ENCODE peak calls at places on chromosomes 4 and X, in seven cellular contexts. One of them, this sample, is unnamed.

GRCh38 chrX:30530591-30530990 is 47.0 kb downstream of the TASL start:
- DNase-seq in fibroblast of lung: peak
- DNase-seq in mammary epithelial cell: peak
- DNase-seq in astrocyte: no peak
- DNase-seq in PC-9: no peak
- DNase-seq in neural progenitor cell: no peak
- DNase-seq in SK-N-SH: no peak
- DNase-seq in this sample: no peak

GRCh38 chr4:185716008-185716976 is 95.7 kb downstream of the SORBS2 start:
- DNase-seq in fibroblast of lung: no peak
- DNase-seq in mammary epithelial cell: no peak
- DNase-seq in astrocyte: no peak
- DNase-seq in PC-9: no peak
- DNase-seq in neural progenitor cell: no peak
- DNase-seq in SK-N-SH: peak
- DNase-seq in this sample: no peak

GRCh38 chrX:20228245-20228644 is 38.5 kb downstream of the RPS6KA3 start:
- DNase-seq in fibroblast of lung: no peak
- DNase-seq in mammary epithelial cell: no peak
- DNase-seq in astrocyte: no peak
- DNase-seq in PC-9: no peak
- DNase-seq in neural progenitor cell: no peak
- DNase-seq in SK-N-SH: no peak
- DNase-seq in this sample: no peak

GRCh38 chrX:110310896-110311295 is 7.0 kb downstream of the AMMECR1 start:
- DNase-seq in fibroblast of lung: peak
- DNase-seq in mammary epithelial cell: no peak
- DNase-seq in astrocyte: no peak
- DNase-seq in PC-9: no peak
- DNase-seq in neural progenitor cell: no peak
- DNase-seq in SK-N-SH: no peak
- DNase-seq in this sample: no peak

GRCh38 chr4:101346562-101347266 is 612 bp downstream of the PPP3CA start:
- DNase-seq in fibroblast of lung: peak
- DNase-seq in mammary epithelial cell: peak
- DNase-seq in astrocyte: peak
- DNase-seq in PC-9: peak
- DNase-seq in neural progenitor cell: peak
- DNase-seq in SK-N-SH: no peak
- DNase-seq in this sample: peak

GRCh38 chr4:147515220-147515936 is 34.5 kb downstream of the EDNRA start:
- DNase-seq in fibroblast of lung: no peak
- DNase-seq in mammary epithelial cell: no peak
- DNase-seq in astrocyte: no peak
- DNase-seq in PC-9: no peak
- DNase-seq in neural progenitor cell: no peak
- DNase-seq in SK-N-SH: no peak
- DNase-seq in this sample: no peak

GRCh38 chr4:56271121-56271520 is 116.2 kb downstream of the AASDH start:
- DNase-seq in fibroblast of lung: no peak
- DNase-seq in mammary epithelial cell: peak
- DNase-seq in astrocyte: no peak
- DNase-seq in PC-9: no peak
- DNase-seq in neural progenitor cell: no peak
- DNase-seq in SK-N-SH: no peak
- DNase-seq in this sample: no peak

GRCh38 chr4:56130609-56131150 is 181.9 kb downstream of the CEP135 start:
- DNase-seq in fibroblast of lung: no peak
- DNase-seq in mammary epithelial cell: no peak
- DNase-seq in astrocyte: peak
- DNase-seq in PC-9: no peak
- DNase-seq in neural progenitor cell: no peak
- DNase-seq in SK-N-SH: no peak
- DNase-seq in this sample: no peak

GRCh38 chr4:161554372-161554990 is 609.3 kb downstream of the FSTL5 start:
- DNase-seq in fibroblast of lung: peak
- DNase-seq in mammary epithelial cell: peak
- DNase-seq in astrocyte: peak
- DNase-seq in PC-9: no peak
- DNase-seq in neural progenitor cell: no peak
- DNase-seq in SK-N-SH: no peak
- DNase-seq in this sample: no peak

GRCh38 chr4:113113151-113113550 is 63.7 kb downstream of the ANK2 start:
- DNase-seq in fibroblast of lung: no peak
- DNase-seq in mammary epithelial cell: no peak
- DNase-seq in astrocyte: no peak
- DNase-seq in PC-9: no peak
- DNase-seq in neural progenitor cell: no peak
- DNase-seq in SK-N-SH: no peak
- DNase-seq in this sample: no peak

GRCh38 chr4:171170671-171171070 is 642.5 kb upstream of the GALNTL6 start:
- DNase-seq in fibroblast of lung: no peak
- DNase-seq in mammary epithelial cell: no peak
- DNase-seq in astrocyte: no peak
- DNase-seq in PC-9: no peak
- DNase-seq in neural progenitor cell: peak
- DNase-seq in SK-N-SH: no peak
- DNase-seq in this sample: no peak

GRCh38 chrX:68999931-69000330 is 165.3 kb downstream of the PJA1 start:
- DNase-seq in fibroblast of lung: no peak
- DNase-seq in mammary epithelial cell: peak
- DNase-seq in astrocyte: no peak
- DNase-seq in PC-9: no peak
- DNase-seq in neural progenitor cell: no peak
- DNase-seq in SK-N-SH: no peak
- DNase-seq in this sample: no peak

GRCh38 chr4:1748465-1748995 is 27.2 kb downstream of the TACC3 start:
- DNase-seq in fibroblast of lung: peak
- DNase-seq in mammary epithelial cell: peak
- DNase-seq in astrocyte: no peak
- DNase-seq in PC-9: peak
- DNase-seq in neural progenitor cell: peak
- DNase-seq in SK-N-SH: peak
- DNase-seq in this sample: peak

GRCh38 chr4:139005774-139006173 is 9.8 kb upstream of the NOCT start:
- DNase-seq in fibroblast of lung: no peak
- DNase-seq in mammary epithelial cell: no peak
- DNase-seq in astrocyte: no peak
- DNase-seq in PC-9: no peak
- DNase-seq in neural progenitor cell: no peak
- DNase-seq in SK-N-SH: no peak
- DNase-seq in this sample: no peak

GRCh38 chr4:20251796-20252655 is at the start of gene SLIT2:
- DNase-seq in fibroblast of lung: peak
- DNase-seq in mammary epithelial cell: peak
- DNase-seq in astrocyte: peak
- DNase-seq in PC-9: peak
- DNase-seq in neural progenitor cell: peak
- DNase-seq in SK-N-SH: peak
- DNase-seq in this sample: peak

GRCh38 chr4:82787342-82787741 is 11.3 kb downstream of the SCD5 start:
- DNase-seq in fibroblast of lung: no peak
- DNase-seq in mammary epithelial cell: peak
- DNase-seq in astrocyte: peak
- DNase-seq in PC-9: peak
- DNase-seq in neural progenitor cell: no peak
- DNase-seq in SK-N-SH: no peak
- DNase-seq in this sample: no peak

GRCh38 chrX:113726898-113727297 is 857.0 kb upstream of the HTR2C start:
- DNase-seq in fibroblast of lung: no peak
- DNase-seq in mammary epithelial cell: no peak
- DNase-seq in astrocyte: no peak
- DNase-seq in PC-9: no peak
- DNase-seq in neural progenitor cell: no peak
- DNase-seq in SK-N-SH: no peak
- DNase-seq in this sample: no peak

GRCh38 chr4:26288308-26288982 is 32.4 kb upstream of the RBPJ start:
- DNase-seq in fibroblast of lung: peak
- DNase-seq in mammary epithelial cell: no peak
- DNase-seq in astrocyte: peak
- DNase-seq in PC-9: peak
- DNase-seq in neural progenitor cell: no peak
- DNase-seq in SK-N-SH: no peak
- DNase-seq in this sample: peak

GRCh38 chrX:43958529-43958928 is 14.7 kb downstream of the NDP start:
- DNase-seq in fibroblast of lung: peak
- DNase-seq in mammary epithelial cell: peak
- DNase-seq in astrocyte: peak
- DNase-seq in PC-9: peak
- DNase-seq in neural progenitor cell: peak
- DNase-seq in SK-N-SH: peak
- DNase-seq in this sample: peak

GRCh38 chrX:119155416-119156035 is 27.9 kb upstream of the KIAA1210 start:
- DNase-seq in fibroblast of lung: peak
- DNase-seq in mammary epithelial cell: peak
- DNase-seq in astrocyte: peak
- DNase-seq in PC-9: peak
- DNase-seq in neural progenitor cell: no peak
- DNase-seq in SK-N-SH: no peak
- DNase-seq in this sample: peak

GRCh38 chr4:101230806-101231426 is 116.4 kb downstream of the PPP3CA start:
- DNase-seq in fibroblast of lung: no peak
- DNase-seq in mammary epithelial cell: no peak
- DNase-seq in astrocyte: no peak
- DNase-seq in PC-9: no peak
- DNase-seq in neural progenitor cell: peak
- DNase-seq in SK-N-SH: no peak
- DNase-seq in this sample: no peak

GRCh38 chr4:21113496-21114213 is 413.4 kb downstream of the PACRGL start:
- DNase-seq in fibroblast of lung: peak
- DNase-seq in mammary epithelial cell: peak
- DNase-seq in astrocyte: peak
- DNase-seq in PC-9: no peak
- DNase-seq in neural progenitor cell: no peak
- DNase-seq in SK-N-SH: peak
- DNase-seq in this sample: no peak

GRCh38 chr4:2432991-2433530 is 14.3 kb downstream of the CFAP99 start:
- DNase-seq in fibroblast of lung: peak
- DNase-seq in mammary epithelial cell: no peak
- DNase-seq in astrocyte: peak
- DNase-seq in PC-9: no peak
- DNase-seq in neural progenitor cell: no peak
- DNase-seq in SK-N-SH: no peak
- DNase-seq in this sample: peak

GRCh38 chr4:122715221-122715620 is 17.3 kb upstream of the BBS12 start:
- DNase-seq in fibroblast of lung: no peak
- DNase-seq in mammary epithelial cell: no peak
- DNase-seq in astrocyte: no peak
- DNase-seq in PC-9: no peak
- DNase-seq in neural progenitor cell: no peak
- DNase-seq in SK-N-SH: peak
- DNase-seq in this sample: no peak

GRCh38 chr4:17719106-17719505 is 62.3 kb downstream of the FAM184B start:
- DNase-seq in fibroblast of lung: no peak
- DNase-seq in mammary epithelial cell: peak
- DNase-seq in astrocyte: no peak
- DNase-seq in PC-9: no peak
- DNase-seq in neural progenitor cell: no peak
- DNase-seq in SK-N-SH: no peak
- DNase-seq in this sample: no peak

GRCh38 chrX:150365953-150366911 is 3.1 kb downstream of the MAMLD1 start:
- DNase-seq in fibroblast of lung: peak
- DNase-seq in mammary epithelial cell: peak
- DNase-seq in astrocyte: peak
- DNase-seq in PC-9: no peak
- DNase-seq in neural progenitor cell: peak
- DNase-seq in SK-N-SH: no peak
- DNase-seq in this sample: no peak

GRCh38 chr4:31328921-31329320 is 608.8 kb downstream of the PCDH7 start:
- DNase-seq in fibroblast of lung: peak
- DNase-seq in mammary epithelial cell: no peak
- DNase-seq in astrocyte: no peak
- DNase-seq in PC-9: no peak
- DNase-seq in neural progenitor cell: no peak
- DNase-seq in SK-N-SH: no peak
- DNase-seq in this sample: no peak

DNA sequence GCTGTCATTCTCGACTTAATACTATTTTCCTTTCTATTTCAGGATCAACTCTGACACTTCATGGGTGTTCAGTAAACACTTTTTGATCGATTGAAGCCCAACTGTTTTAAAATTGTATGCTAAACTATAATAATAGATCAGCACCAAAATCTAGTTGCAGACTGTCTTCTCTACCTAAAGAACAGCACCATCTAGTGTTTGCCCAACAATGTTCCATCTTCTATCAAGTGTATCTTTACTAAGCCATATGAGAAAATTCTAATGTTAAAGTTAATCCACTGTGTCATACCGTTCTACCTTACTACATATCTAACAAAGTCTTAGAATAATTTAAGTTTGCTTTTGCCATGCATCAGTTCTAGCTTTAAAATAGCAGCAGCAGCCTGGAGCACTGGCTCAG is 113.0 kb upstream of the PRDX4 start:
- DNase-seq in fibroblast of lung: peak
- DNase-seq in mammary epithelial cell: peak
- DNase-seq in astrocyte: peak
- DNase-seq in PC-9: no peak
- DNase-seq in neural progenitor cell: peak
- DNase-seq in SK-N-SH: peak
- DNase-seq in this sample: peak
- TF ChIP-seq CTCF in fibroblast of lung: peak
- TF ChIP-seq CTCF in mammary epithelial cell: peak
- TF ChIP-seq CTCF in astrocyte: peak
- TF ChIP-seq CTCF in PC-9: peak
- TF ChIP-seq CTCF in neural progenitor cell: peak
- TF ChIP-seq CTCF in SK-N-SH: peak
- TF ChIP-seq CTCF in this sample: peak

GRCh38 chr4:47642985-47643745 is 158.1 kb downstream of the ATP10D start:
- DNase-seq in fibroblast of lung: peak
- DNase-seq in mammary epithelial cell: no peak
- DNase-seq in astrocyte: peak
- DNase-seq in PC-9: no peak
- DNase-seq in neural progenitor cell: peak
- DNase-seq in SK-N-SH: no peak
- DNase-seq in this sample: no peak
- H3K4me3 ChIP-seq in fibroblast of lung: no peak
- H3K4me3 ChIP-seq in mammary epithelial cell: no peak
- H3K4me3 ChIP-seq in astrocyte: no peak
- H3K4me3 ChIP-seq in PC-9: no peak
- H3K4me3 ChIP-seq in neural progenitor cell: no peak
- H3K4me3 ChIP-seq in SK-N-SH: no peak
- H3K4me3 ChIP-seq in this sample: no peak

GRCh38 chr4:165433529-165433928 is 54.7 kb downstream of the CPE start:
- DNase-seq in fibroblast of lung: no peak
- DNase-seq in mammary epithelial cell: no peak
- DNase-seq in astrocyte: no peak
- DNase-seq in PC-9: peak
- DNase-seq in neural progenitor cell: no peak
- DNase-seq in SK-N-SH: no peak
- DNase-seq in this sample: no peak
- H2AFZ ChIP-seq in fibroblast of lung: no peak
- H2AFZ ChIP-seq in mammary epithelial cell: no peak
- H2AFZ ChIP-seq in astrocyte: no peak
- H2AFZ ChIP-seq in PC-9: no peak
- H2AFZ ChIP-seq in neural progenitor cell: peak
- H2AFZ ChIP-seq in SK-N-SH: no peak
- H2AFZ ChIP-seq in this sample: no peak

DNA sequence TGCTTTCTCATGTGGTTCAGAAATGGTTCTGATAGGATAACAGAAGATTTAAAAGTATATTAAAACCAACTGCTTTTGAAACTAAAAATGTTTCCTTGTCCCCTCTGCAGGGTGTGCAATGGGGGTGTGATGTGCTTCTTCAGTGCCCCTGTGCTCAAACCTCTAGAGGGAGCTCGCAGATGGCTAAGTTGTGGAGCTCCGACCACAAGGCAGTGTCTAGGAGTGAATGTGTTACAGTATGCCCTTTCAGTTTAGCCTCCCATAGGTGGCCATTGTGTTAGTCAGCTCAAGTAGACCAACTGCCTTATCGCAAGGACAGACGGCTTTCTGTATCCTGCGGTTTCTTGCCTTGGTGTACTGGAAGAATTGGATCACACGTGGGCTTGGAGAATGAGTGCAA is 130.5 kb downstream of the TENT5D start:
- DNase-seq in fibroblast of lung: no peak
- DNase-seq in mammary epithelial cell: no peak
- DNase-seq in astrocyte: no peak
- DNase-seq in PC-9: no peak
- DNase-seq in neural progenitor cell: peak
- DNase-seq in SK-N-SH: no peak
- DNase-seq in this sample: no peak
- TF ChIP-seq CTCF in fibroblast of lung: no peak
- TF ChIP-seq CTCF in mammary epithelial cell: no peak
- TF ChIP-seq CTCF in astrocyte: no peak
- TF ChIP-seq CTCF in PC-9: peak
- TF ChIP-seq CTCF in neural progenitor cell: peak
- TF ChIP-seq CTCF in SK-N-SH: peak
- TF ChIP-seq CTCF in this sample: no peak

This sample was measured in osteoblast.